ENCODE peak calls at places on chromosome 22, in ten cellular contexts. One of them, this sample, is unnamed.

GRCh38 chr22:41274856-41275255 is 11.1 kb downstream of the RANGAP1 start:
- DNase-seq in HFFc6: no peak
- DNase-seq in lower leg skin: no peak
- DNase-seq in lower lobe of right lung: no peak
- DNase-seq in neural crest cell: no peak
- DNase-seq in uterus: no peak
- DNase-seq in CD8-positive, alpha-beta T cell: no peak
- DNase-seq in GM12865: no peak
- DNase-seq in BE2C: no peak
- DNase-seq in bronchial epithelial cell: no peak
- DNase-seq in this sample: no peak

GRCh38 chr22:44248926-44249325 is 63.8 kb downstream of the SHISAL1 start:
- DNase-seq in uterus: no peak
- DNase-seq in bronchial epithelial cell: no peak
- DNase-seq in neural crest cell: no peak
- DNase-seq in GM12865: peak
- DNase-seq in BE2C: no peak
- DNase-seq in HFFc6: no peak
- DNase-seq in lower lobe of right lung: no peak
- DNase-seq in CD8-positive, alpha-beta T cell: no peak
- DNase-seq in lower leg skin: no peak
- DNase-seq in this sample: no peak

GRCh38 chr22:46894081-46894671 is 131.7 kb downstream of the TBC1D22A start:
- DNase-seq in HFFc6: peak
- DNase-seq in lower lobe of right lung: no peak
- DNase-seq in CD8-positive, alpha-beta T cell: no peak
- DNase-seq in lower leg skin: peak
- DNase-seq in BE2C: no peak
- DNase-seq in uterus: no peak
- DNase-seq in bronchial epithelial cell: no peak
- DNase-seq in GM12865: no peak
- DNase-seq in neural crest cell: no peak
- DNase-seq in this sample: no peak

GRCh38 chr22:41925783-41926460 is 684 bp downstream of the TNFRSF13C start:
- DNase-seq in lower lobe of right lung: peak
- DNase-seq in CD8-positive, alpha-beta T cell: peak
- DNase-seq in neural crest cell: peak
- DNase-seq in bronchial epithelial cell: no peak
- DNase-seq in BE2C: peak
- DNase-seq in uterus: no peak
- DNase-seq in GM12865: peak
- DNase-seq in HFFc6: no peak
- DNase-seq in lower leg skin: peak
- DNase-seq in this sample: no peak

GRCh38 chr22:32805586-32805881 is 4.0 kb downstream of the TIMP3 start:
- DNase-seq in BE2C: no peak
- DNase-seq in lower lobe of right lung: no peak
- DNase-seq in HFFc6: no peak
- DNase-seq in lower leg skin: no peak
- DNase-seq in neural crest cell: no peak
- DNase-seq in CD8-positive, alpha-beta T cell: no peak
- DNase-seq in uterus: no peak
- DNase-seq in bronchial epithelial cell: no peak
- DNase-seq in GM12865: no peak
- DNase-seq in this sample: no peak

GRCh38 chr22:48653929-48654328 is 1173.7 kb downstream of the BRD1 start:
- DNase-seq in neural crest cell: no peak
- DNase-seq in lower leg skin: no peak
- DNase-seq in uterus: no peak
- DNase-seq in bronchial epithelial cell: no peak
- DNase-seq in HFFc6: no peak
- DNase-seq in lower lobe of right lung: no peak
- DNase-seq in CD8-positive, alpha-beta T cell: no peak
- DNase-seq in BE2C: no peak
- DNase-seq in GM12865: no peak
- DNase-seq in this sample: no peak

GRCh38 chr22:47092896-47093311 is 330.5 kb downstream of the TBC1D22A start:
- DNase-seq in CD8-positive, alpha-beta T cell: no peak
- DNase-seq in uterus: no peak
- DNase-seq in bronchial epithelial cell: peak
- DNase-seq in GM12865: no peak
- DNase-seq in HFFc6: peak
- DNase-seq in BE2C: no peak
- DNase-seq in neural crest cell: no peak
- DNase-seq in lower lobe of right lung: no peak
- DNase-seq in lower leg skin: peak
- DNase-seq in this sample: no peak

GRCh38 chr22:25407859-25408229 is 156.6 kb upstream of the GRK3 start:
- DNase-seq in BE2C: no peak
- DNase-seq in CD8-positive, alpha-beta T cell: no peak
- DNase-seq in HFFc6: no peak
- DNase-seq in bronchial epithelial cell: no peak
- DNase-seq in neural crest cell: no peak
- DNase-seq in lower lobe of right lung: no peak
- DNase-seq in GM12865: no peak
- DNase-seq in lower leg skin: peak
- DNase-seq in uterus: no peak
- DNase-seq in this sample: no peak

GRCh38 chr22:39529487-39529851 is 3.1 kb downstream of the RPS19BP1 start:
- DNase-seq in uterus: no peak
- DNase-seq in neural crest cell: no peak
- DNase-seq in lower leg skin: no peak
- DNase-seq in bronchial epithelial cell: no peak
- DNase-seq in CD8-positive, alpha-beta T cell: no peak
- DNase-seq in GM12865: no peak
- DNase-seq in HFFc6: no peak
- DNase-seq in BE2C: no peak
- DNase-seq in lower lobe of right lung: no peak
- DNase-seq in this sample: no peak
- TF ChIP-seq CTCF in uterus: no peak
- TF ChIP-seq CTCF in neural crest cell: no peak
- TF ChIP-seq CTCF in lower leg skin: no peak
- TF ChIP-seq CTCF in bronchial epithelial cell: no peak
- TF ChIP-seq CTCF in CD8-positive, alpha-beta T cell: peak
- TF ChIP-seq CTCF in GM12865: no peak
- TF ChIP-seq CTCF in HFFc6: peak
- TF ChIP-seq CTCF in BE2C: no peak
- TF ChIP-seq CTCF in lower lobe of right lung: peak
- TF ChIP-seq CTCF in this sample: no peak

DNA sequence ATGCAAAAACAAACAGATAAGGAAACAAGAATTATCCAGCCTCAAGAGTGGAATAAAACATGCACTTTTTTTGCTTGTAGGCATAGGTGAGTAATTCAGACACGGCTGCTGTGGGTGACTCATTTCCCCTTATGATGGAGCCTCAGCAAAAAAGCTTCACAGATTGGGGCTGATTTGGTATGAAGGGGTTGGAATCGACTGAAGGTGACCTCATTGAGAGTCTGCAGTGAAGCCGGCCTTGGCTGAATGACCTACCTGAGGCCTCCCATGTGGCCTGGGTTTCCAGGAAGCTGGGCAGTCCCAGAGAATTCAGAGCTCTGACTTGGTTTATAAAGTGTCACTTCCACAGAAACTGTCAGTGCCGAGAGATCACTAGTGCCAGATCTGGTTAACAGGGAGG is 34.2 kb upstream of the VPREB1 start:
- DNase-seq in BE2C: no peak
- DNase-seq in CD8-positive, alpha-beta T cell: no peak
- DNase-seq in neural crest cell: no peak
- DNase-seq in lower leg skin: no peak
- DNase-seq in lower lobe of right lung: no peak
- DNase-seq in uterus: no peak
- DNase-seq in HFFc6: peak
- DNase-seq in bronchial epithelial cell: peak
- DNase-seq in GM12865: peak
- DNase-seq in this sample: no peak
- TF ChIP-seq CTCF in BE2C: no peak
- TF ChIP-seq CTCF in CD8-positive, alpha-beta T cell: no peak
- TF ChIP-seq CTCF in neural crest cell: no peak
- TF ChIP-seq CTCF in lower leg skin: no peak
- TF ChIP-seq CTCF in lower lobe of right lung: no peak
- TF ChIP-seq CTCF in uterus: no peak
- TF ChIP-seq CTCF in HFFc6: no peak
- TF ChIP-seq CTCF in bronchial epithelial cell: no peak
- TF ChIP-seq CTCF in GM12865: no peak
- TF ChIP-seq CTCF in this sample: no peak

GRCh38 chr22:17694193-17694592 is 55.6 kb downstream of the BCL2L13 start:
- DNase-seq in uterus: no peak
- DNase-seq in HFFc6: no peak
- DNase-seq in lower lobe of right lung: no peak
- DNase-seq in neural crest cell: no peak
- DNase-seq in bronchial epithelial cell: no peak
- DNase-seq in CD8-positive, alpha-beta T cell: no peak
- DNase-seq in lower leg skin: no peak
- DNase-seq in BE2C: no peak
- DNase-seq in GM12865: no peak
- DNase-seq in this sample: no peak

GRCh38 chr22:17694752-17695151 is 56.2 kb downstream of the BCL2L13 start:
- DNase-seq in bronchial epithelial cell: no peak
- DNase-seq in GM12865: no peak
- DNase-seq in uterus: no peak
- DNase-seq in lower leg skin: no peak
- DNase-seq in neural crest cell: no peak
- DNase-seq in HFFc6: no peak
- DNase-seq in CD8-positive, alpha-beta T cell: no peak
- DNase-seq in BE2C: no peak
- DNase-seq in lower lobe of right lung: no peak
- DNase-seq in this sample: no peak

GRCh38 chr22:17698948-17699347 is 60.4 kb downstream of the BCL2L13 start:
- DNase-seq in GM12865: no peak
- DNase-seq in lower lobe of right lung: no peak
- DNase-seq in lower leg skin: no peak
- DNase-seq in neural crest cell: no peak
- DNase-seq in bronchial epithelial cell: no peak
- DNase-seq in CD8-positive, alpha-beta T cell: no peak
- DNase-seq in uterus: no peak
- DNase-seq in BE2C: no peak
- DNase-seq in HFFc6: no peak
- DNase-seq in this sample: no peak

GRCh38 chr22:17692841-17693240 is 54.3 kb downstream of the BCL2L13 start:
- DNase-seq in CD8-positive, alpha-beta T cell: no peak
- DNase-seq in HFFc6: no peak
- DNase-seq in neural crest cell: no peak
- DNase-seq in BE2C: no peak
- DNase-seq in GM12865: no peak
- DNase-seq in lower leg skin: no peak
- DNase-seq in bronchial epithelial cell: no peak
- DNase-seq in uterus: no peak
- DNase-seq in lower lobe of right lung: no peak
- DNase-seq in this sample: no peak

DNA sequence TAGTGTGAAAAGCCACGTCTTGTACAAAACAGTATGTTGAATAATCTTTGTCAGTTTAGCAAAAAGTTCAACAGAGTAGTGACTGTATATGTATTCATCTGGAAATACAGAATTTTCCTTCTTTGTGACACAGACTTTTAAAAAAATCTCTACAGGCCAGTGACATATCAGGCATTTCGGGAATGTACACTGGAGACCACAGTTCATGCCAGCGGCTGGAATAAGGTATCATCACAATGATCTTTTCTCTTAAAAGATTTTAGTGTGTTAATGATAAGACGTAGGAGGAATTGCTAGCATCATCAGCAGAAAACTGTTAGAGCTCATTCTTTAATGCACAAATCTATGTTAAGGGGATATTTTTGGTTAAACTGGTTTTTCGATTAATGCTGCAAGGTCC is 57.4 kb downstream of the BCL2L13 start:
- DNase-seq in GM12865: no peak
- DNase-seq in CD8-positive, alpha-beta T cell: no peak
- DNase-seq in HFFc6: no peak
- DNase-seq in BE2C: no peak
- DNase-seq in bronchial epithelial cell: no peak
- DNase-seq in lower lobe of right lung: no peak
- DNase-seq in neural crest cell: no peak
- DNase-seq in uterus: no peak
- DNase-seq in lower leg skin: no peak
- DNase-seq in this sample: no peak
- TF ChIP-seq CTCF in GM12865: no peak
- TF ChIP-seq CTCF in CD8-positive, alpha-beta T cell: no peak
- TF ChIP-seq CTCF in HFFc6: no peak
- TF ChIP-seq CTCF in BE2C: no peak
- TF ChIP-seq CTCF in bronchial epithelial cell: no peak
- TF ChIP-seq CTCF in lower lobe of right lung: no peak
- TF ChIP-seq CTCF in neural crest cell: no peak
- TF ChIP-seq CTCF in uterus: no peak
- TF ChIP-seq CTCF in lower leg skin: no peak
- TF ChIP-seq CTCF in this sample: no peak

GRCh38 chr22:45768490-45768889 is 96.9 kb downstream of the ATXN10 start:
- DNase-seq in CD8-positive, alpha-beta T cell: no peak
- DNase-seq in BE2C: no peak
- DNase-seq in bronchial epithelial cell: no peak
- DNase-seq in lower leg skin: no peak
- DNase-seq in HFFc6: no peak
- DNase-seq in neural crest cell: no peak
- DNase-seq in GM12865: no peak
- DNase-seq in uterus: no peak
- DNase-seq in lower lobe of right lung: no peak
- DNase-seq in this sample: no peak

GRCh38 chr22:45769569-45770210 is 98.1 kb downstream of the ATXN10 start:
- DNase-seq in lower lobe of right lung: no peak
- DNase-seq in HFFc6: no peak
- DNase-seq in neural crest cell: no peak
- DNase-seq in uterus: no peak
- DNase-seq in CD8-positive, alpha-beta T cell: no peak
- DNase-seq in lower leg skin: no peak
- DNase-seq in BE2C: no peak
- DNase-seq in GM12865: peak
- DNase-seq in bronchial epithelial cell: no peak
- DNase-seq in this sample: no peak

GRCh38 chr22:45771711-45772110 is 100.1 kb downstream of the ATXN10 start:
- DNase-seq in BE2C: no peak
- DNase-seq in CD8-positive, alpha-beta T cell: no peak
- DNase-seq in HFFc6: no peak
- DNase-seq in uterus: no peak
- DNase-seq in neural crest cell: no peak
- DNase-seq in GM12865: no peak
- DNase-seq in bronchial epithelial cell: no peak
- DNase-seq in lower lobe of right lung: no peak
- DNase-seq in lower leg skin: no peak
- DNase-seq in this sample: no peak

GRCh38 chr22:45771057-45771456 is 99.4 kb downstream of the ATXN10 start:
- DNase-seq in HFFc6: no peak
- DNase-seq in CD8-positive, alpha-beta T cell: no peak
- DNase-seq in BE2C: no peak
- DNase-seq in lower lobe of right lung: no peak
- DNase-seq in lower leg skin: no peak
- DNase-seq in neural crest cell: no peak
- DNase-seq in bronchial epithelial cell: no peak
- DNase-seq in GM12865: no peak
- DNase-seq in uterus: no peak
- DNase-seq in this sample: no peak

DNA sequence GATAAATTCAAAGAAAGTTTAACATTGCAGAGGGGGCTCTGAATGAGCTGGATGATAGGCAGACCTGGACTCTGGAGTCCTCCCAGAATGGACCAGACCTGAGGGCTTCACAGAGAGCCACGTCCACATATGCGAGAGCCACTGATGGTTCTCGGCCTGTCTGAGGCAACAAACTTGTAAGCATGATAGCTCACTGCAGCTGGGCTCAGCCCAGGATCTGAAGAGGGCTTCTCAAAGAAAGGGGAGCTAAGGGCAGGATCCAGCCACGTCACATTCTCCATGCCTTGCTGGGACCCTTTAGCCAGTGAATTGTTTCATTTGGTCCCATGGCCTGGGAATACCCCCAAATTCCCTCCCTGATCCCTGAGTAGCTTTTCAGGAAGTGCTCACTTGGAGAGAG is 98.9 kb downstream of the ATXN10 start:
- DNase-seq in lower leg skin: no peak
- DNase-seq in neural crest cell: no peak
- DNase-seq in BE2C: no peak
- DNase-seq in uterus: no peak
- DNase-seq in bronchial epithelial cell: no peak
- DNase-seq in CD8-positive, alpha-beta T cell: no peak
- DNase-seq in HFFc6: no peak
- DNase-seq in lower lobe of right lung: no peak
- DNase-seq in GM12865: no peak
- DNase-seq in this sample: no peak
- TF ChIP-seq CTCF in lower leg skin: no peak
- TF ChIP-seq CTCF in neural crest cell: no peak
- TF ChIP-seq CTCF in BE2C: no peak
- TF ChIP-seq CTCF in uterus: no peak
- TF ChIP-seq CTCF in bronchial epithelial cell: no peak
- TF ChIP-seq CTCF in CD8-positive, alpha-beta T cell: no peak
- TF ChIP-seq CTCF in HFFc6: no peak
- TF ChIP-seq CTCF in lower lobe of right lung: no peak
- TF ChIP-seq CTCF in GM12865: no peak
- TF ChIP-seq CTCF in this sample: no peak

This sample was measured in D721Med.